ENCODE peak calls at places on chromosomes 12 and 14, in five cellular contexts. T, B, A, X and E are unnamed samples.

GRCh38 chr12:64064706-64065105 is 157.4 kb downstream of the KICS2 start:
- DNase-seq in A (no peak), T (no peak), B (no peak), X (no peak), E (no peak)

GRCh38 chr12:124994435-124994975 is 1.1 kb downstream of the BRI3BP start:
- DNase-seq in B (no peak), A (no peak), T (no peak), X (no peak), E (no peak)

GRCh38 chr14:59086241-59086899 is 102.1 kb upstream of the DAAM1 start:
- DNase-seq in T (no peak), B (no peak), A (no peak), X (no peak), E (no peak)

GRCh38 chr12:52740591-52740990 is 36.6 kb downstream of the KRT76 start:
- DNase-seq in X (no peak), B (no peak), A (no peak), T (no peak), E (no peak)

GRCh38 chr12:46787496-46788055 is 38.2 kb downstream of the SLC38A4 start:
- DNase-seq in B (no peak), A (no peak), T (no peak), X (no peak), E (no peak)

GRCh38 chr14:92253381-92253894 is 69.5 kb upstream of the SLC24A4 start:
- DNase-seq in B (peak), A (no peak), X (no peak), T (no peak), E (no peak)

GRCh38 chr12:105090361-105090760 is 6.1 kb upstream of the ALDH1L2 start:
- DNase-seq in T (no peak), X (no peak), B (peak), A (no peak), E (no peak)

GRCh38 chr14:51828017-51828797 is 32.2 kb upstream of the GNG2 start:
- DNase-seq in A (peak), B (no peak), X (no peak), T (no peak), E (peak)

GRCh38 chr12:131133015-131133905 is 179.6 kb downstream of the ADGRD1 start:
- DNase-seq in A (no peak), B (no peak), X (no peak), T (peak), E (no peak)

GRCh38 chr12:106767954-106768501 is 6.5 kb upstream of the RIC8B start:
- DNase-seq in X (peak), T (no peak), B (peak), A (no peak), E (no peak)